ENCODE peak calls at places on chromosomes 6 and 20, in eight cellular contexts. V, K, Z, B, X, F, M and D are unnamed samples.

GRCh38 chr20:22529150-22530019 is 55.0 kb downstream of the FOXA2 start:
- DNase-seq in V (no peak), K (no peak), Z (no peak), B (no peak), X (no peak), F (no peak), M (no peak), D (no peak)

GRCh38 chr6:116060572-116061283 is at the start of gene FRK:
- DNase-seq in V (no peak), K (peak; percentile 49), Z (peak; percentile 32), B (peak; percentile 70), X (no peak), F (no peak), M (peak; percentile 62), D (peak; percentile 78)

GRCh38 chr6:20946037-20946436 is 411.8 kb downstream of the CDKAL1 start:
- DNase-seq in V (no peak), K (peak; percentile 46), Z (no peak), B (peak; percentile 33), X (no peak), F (no peak), M (no peak), D (no peak)

GRCh38 chr6:684831-685636 is 7.9 kb downstream of the EXOC2 start:
- DNase-seq in V (no peak), K (no peak), Z (peak; percentile 66), B (peak; percentile 59), X (no peak), F (no peak), M (no peak), D (no peak)

GRCh38 chr6:31441368-31442267 is 38.2 kb downstream of the MICA start:
- DNase-seq in V (peak; percentile 78), K (peak; percentile 96), Z (peak; percentile 60), B (peak; percentile 87), X (peak; percentile 91), F (peak; percentile 75), M (no peak), D (peak; percentile 87)

GRCh38 chr20:47809561-47809960 is 24.3 kb upstream of the SULF2 start:
- DNase-seq in V (no peak), K (no peak), Z (no peak), B (no peak), X (no peak), F (peak; percentile 60), M (no peak), D (peak; percentile 41)

GRCh38 chr6:121344539-121344938 is 10.3 kb upstream of the TBC1D32 start:
- DNase-seq in V (no peak), K (no peak), Z (no peak), B (no peak), X (no peak), F (no peak), M (no peak), D (no peak)

GRCh38 chr6:70131528-70131927 is 171.4 kb downstream of the COL9A1 start:
- DNase-seq in V (no peak), K (no peak), Z (peak; percentile 79), B (no peak), X (no peak), F (no peak), M (no peak), D (no peak)

GRCh38 chr6:124958759-124959354 is 3.4 kb upstream of the RNF217 start:
- DNase-seq in V (no peak), K (no peak), Z (no peak), B (peak; percentile 17), X (no peak), F (no peak), M (no peak), D (no peak)

GRCh38 chr6:105209950-105210706 is 30.3 kb upstream of the POPDC3 start:
- DNase-seq in V (no peak), K (no peak), Z (no peak), B (peak; percentile 93), X (no peak), F (no peak), M (peak; percentile 38), D (no peak)

GRCh38 chr6:3526962-3527796 is 70.3 kb upstream of the SLC22A23 start:
- DNase-seq in V (no peak), K (no peak), Z (no peak), B (no peak), X (no peak), F (no peak), M (no peak), D (no peak)

GRCh38 chr20:5481872-5482271 is 165.1 kb upstream of the PROKR2 start:
- DNase-seq in V (no peak), K (no peak), Z (no peak), B (no peak), X (no peak), F (no peak), M (no peak), D (no peak)

GRCh38 chr6:113805167-113805835 is 51.8 kb upstream of the MARCKS start:
- DNase-seq in V (peak; percentile 2), K (no peak), Z (peak; percentile 88), B (no peak), X (no peak), F (no peak), M (no peak), D (no peak)

GRCh38 chr6:51459958-51460357 is 627.5 kb downstream of the PKHD1 start:
- DNase-seq in V (no peak), K (no peak), Z (peak; percentile 56), B (no peak), X (no peak), F (no peak), M (no peak), D (no peak)

GRCh38 chr20:46720776-46721425 is 11.5 kb downstream of the SLC2A10 start:
- DNase-seq in V (no peak), K (no peak), Z (no peak), B (peak; percentile 12), X (no peak), F (no peak), M (no peak), D (no peak)

GRCh38 chr6:138188278-138188923 is 26.7 kb downstream of the ARFGEF3 start:
- DNase-seq in V (no peak), K (no peak), Z (peak; percentile 36), B (no peak), X (no peak), F (no peak), M (no peak), D (peak; percentile 10)

GRCh38 chr20:56542489-56543020 is 9.5 kb downstream of the FAM209B start:
- DNase-seq in V (no peak), K (no peak), Z (no peak), B (peak; percentile 23), X (no peak), F (no peak), M (no peak), D (no peak)

GRCh38 chr6:157089258-157089657 is 234.1 kb downstream of the TMEM242 start:
- DNase-seq in V (no peak), K (peak; percentile 97), Z (no peak), B (peak; percentile 68), X (peak; percentile 90), F (peak; percentile 67), M (no peak), D (peak; percentile 16)

GRCh38 chr20:62208061-62208804 is 11.8 kb downstream of the HRH3 start:
- DNase-seq in V (no peak), K (no peak), Z (no peak), B (no peak), X (no peak), F (no peak), M (no peak), D (no peak)
- H3K4me2 ChIP-seq in V (no peak overlapping the region), K (no peak overlapping the region), Z (no peak overlapping the region), B (no peak overlapping the region), X (no peak overlapping the region), F (no peak overlapping the region), M (no peak overlapping the region), D (no peak overlapping the region)

GRCh38 chr6:158672726-158673125 is 22.9 kb downstream of the SYTL3 start:
- DNase-seq in V (no peak), K (no peak), Z (no peak), B (no peak), X (no peak), F (no peak), M (no peak), D (no peak)
- TF ChIP-seq EZH2phosphoT487 in V (no peak), K (no peak), Z (no peak), B (no peak), X (no peak), F (no peak), M (no peak), D (no peak)

DNA sequence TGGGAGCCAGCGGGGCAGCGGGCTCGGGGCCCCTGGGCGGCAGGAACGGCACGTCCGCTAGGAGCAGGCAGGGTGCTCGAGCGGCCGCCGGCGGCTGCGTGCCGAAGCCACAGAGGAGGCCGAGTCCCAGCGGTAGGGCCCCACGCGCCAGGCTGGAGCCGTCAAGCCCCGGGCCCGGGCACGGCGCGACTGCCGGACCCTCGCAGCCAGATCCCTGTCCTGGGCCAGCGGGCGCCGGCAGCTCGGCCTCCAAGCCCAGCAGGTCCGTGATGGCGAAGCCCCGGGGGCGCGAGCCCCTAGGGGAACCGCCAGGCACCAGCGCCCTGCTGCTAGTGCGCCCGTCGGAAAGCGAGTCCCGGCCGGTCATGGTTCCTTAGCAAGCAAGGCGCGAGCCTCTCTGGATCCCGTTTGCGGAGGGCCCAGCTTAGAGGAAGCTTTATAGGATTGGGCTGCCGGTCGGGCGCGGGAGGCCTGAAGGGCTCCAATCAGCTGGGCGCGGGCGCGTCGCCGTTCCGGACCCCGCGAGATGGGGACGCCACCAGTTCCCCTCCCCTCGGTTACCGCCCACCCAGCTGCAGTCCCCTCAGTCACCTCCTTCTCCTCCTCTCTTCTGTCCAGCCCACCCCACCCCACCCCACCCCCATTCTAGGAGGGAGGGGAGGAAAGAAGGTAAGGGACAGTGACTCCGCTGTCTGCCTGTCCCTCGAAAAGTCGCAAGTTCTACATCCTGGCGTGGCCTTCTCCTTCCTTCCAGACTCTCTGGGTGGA is at the start of gene VSX1:
- DNase-seq in V (no peak), K (peak; percentile 70), Z (no peak), B (no peak), X (peak; percentile 48), F (peak; percentile 54), M (no peak), D (no peak)
- H3K4me3 ChIP-seq in V (no peak within 1 kb of the TSS), K (peak within 1 kb of the TSS; percentile 72), Z (no peak within 1 kb of the TSS), B (no peak within 1 kb of the TSS), X (peak within 1 kb of the TSS; percentile 48), F (no peak within 1 kb of the TSS), M (no peak within 1 kb of the TSS), D (no peak within 1 kb of the TSS)

GRCh38 chr20:64067733-64068307 is 4.8 kb downstream of the TCEA2 start:
- DNase-seq in V (no peak), K (no peak), Z (no peak), B (no peak), X (no peak), F (no peak), M (no peak), D (no peak)

GRCh38 chr20:64065062-64065972 is 2.3 kb downstream of the TCEA2 start:
- DNase-seq in V (peak; percentile 70), K (no peak), Z (peak; percentile 56), B (no peak), X (no peak), F (no peak), M (no peak), D (no peak)

GRCh38 chr20:64066984-64067605 is 4.1 kb downstream of the TCEA2 start:
- DNase-seq in V (no peak), K (no peak), Z (no peak), B (no peak), X (no peak), F (no peak), M (no peak), D (no peak)

GRCh38 chr20:64064145-64064698 is 1.2 kb downstream of the TCEA2 start:
- DNase-seq in V (no peak), K (no peak), Z (no peak), B (peak; percentile 89), X (no peak), F (no peak), M (peak; percentile 22), D (no peak)

DNA sequence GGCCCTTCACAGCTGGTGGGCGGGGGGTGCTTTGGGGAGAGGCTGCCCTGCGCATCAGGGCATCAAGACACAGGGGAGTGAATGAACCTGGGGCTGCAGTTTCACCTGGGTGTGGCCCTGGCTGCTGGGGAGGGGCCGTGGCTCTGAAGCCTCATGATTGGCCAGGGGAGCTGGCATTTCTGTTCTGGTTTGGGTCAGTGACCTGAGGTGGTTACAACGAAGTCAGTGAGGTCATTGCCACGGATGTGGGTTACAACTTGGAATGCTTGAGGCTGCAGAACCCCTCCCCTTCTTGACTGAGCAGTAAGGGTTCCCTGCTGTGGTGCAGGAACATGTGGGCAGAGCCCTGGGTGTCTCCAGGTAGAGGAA is 3.0 kb downstream of the TCEA2 start:
- DNase-seq in V (peak; percentile 44), K (peak; percentile 70), Z (peak; percentile 95), B (peak; percentile 77), X (no peak), F (no peak), M (peak; percentile 62), D (no peak)
- H3K4me2 ChIP-seq in V (peak overlapping the region; percentile 41), K (no peak overlapping the region), Z (peak overlapping the region; percentile 77), B (peak overlapping the region; percentile 16), X (no peak overlapping the region), F (no peak overlapping the region), M (peak overlapping the region; percentile 61), D (no peak overlapping the region)